ENCODE peak calls at places on chromosomes 5 and 9, in seven cellular contexts. X is body of pancreas; Y is right cardiac atrium; D is heart left ventricle; T is stimulated activated CD8-positive, alpha-beta memory T cell treated with anti-CD3 and anti-CD28 coated beads, Interleukin-15, amount 100 ng/mL, for 24 hours; O is activated CD8-positive, alpha-beta memory T cell treated with anti-CD3 and anti-CD28 coated beads, Interleukin-2, amount 50 U/mL, for 48 hours; L is posterior vena cava. I is an unnamed sample.

GRCh38 chr9:137162505-137163100 is 7.2 kb downstream of the LRRC26 start:
- DNase-seq in X (peak; percentile 62), Y (peak; percentile 65), D (no peak), T (no peak), O (no peak), L (no peak), I (no peak)

GRCh38 chr5:180644129-180644824 is 5.1 kb downstream of the FLT4 start:
- DNase-seq in X (no peak), Y (no peak), D (no peak), T (no peak), O (peak; percentile 41), L (peak; percentile 23), I (no peak)

GRCh38 chr9:93136693-93137092 is 2.6 kb upstream of the NINJ1 start:
- DNase-seq in X (no peak), Y (peak; percentile 13), D (no peak), T (no peak), O (peak; percentile 56), L (no peak), I (no peak)

GRCh38 chr9:708556-709432 is 132.7 kb upstream of the DMRT1 start:
- DNase-seq in X (peak; percentile 31), Y (no peak), D (no peak), T (no peak), O (no peak), L (no peak), I (no peak)

GRCh38 chr9:94859226-94859625 is 132.7 kb downstream of the AOPEP start:
- DNase-seq in X (no peak), Y (no peak), D (no peak), T (no peak), O (no peak), L (no peak), I (no peak)

GRCh38 chr5:127031147-127031862 is 947 bp upstream of the MARCHF3 start:
- DNase-seq in X (no peak), Y (peak; percentile 57), D (no peak), T (no peak), O (peak; percentile 63), L (peak; percentile 82), I (no peak)

GRCh38 chr5:109929371-109929770 is 239.6 kb downstream of the MAN2A1 start:
- DNase-seq in X (no peak), Y (no peak), D (no peak), T (no peak), O (no peak), L (no peak), I (no peak)

GRCh38 chr5:58459276-58459859 is 518 bp downstream of the PLK2 start:
- DNase-seq in X (no peak), Y (no peak), D (peak; percentile 38), T (peak; percentile 8), O (peak; percentile 59), L (peak; percentile 84), I (no peak)

GRCh38 chr9:115591584-115591984 is 473.6 kb upstream of the TNC start:
- DNase-seq in X (peak; percentile 52), Y (peak; percentile 67), D (peak; percentile 33), T (no peak), O (no peak), L (peak; percentile 82), I (no peak)

GRCh38 chr9:88534456-88535225 is at the start of gene NXNL2:
- DNase-seq in X (peak; percentile 79), Y (peak; percentile 89), D (peak; percentile 59), T (no peak), O (peak; percentile 55), L (peak; percentile 94), I (no peak)

GRCh38 chr5:40191041-40191550 is 488.6 kb upstream of the PTGER4 start:
- DNase-seq in X (no peak), Y (no peak), D (no peak), T (no peak), O (no peak), L (no peak), I (no peak)

GRCh38 chr9:25513509-25514033 is 164.7 kb downstream of the TUSC1 start:
- DNase-seq in X (no peak), Y (no peak), D (no peak), T (no peak), O (no peak), L (no peak), I (no peak)

GRCh38 chr9:137479892-137480685 is 21.0 kb upstream of the NSMF start:
- DNase-seq in X (no peak), Y (peak; percentile 39), D (no peak), T (no peak), O (no peak), L (peak; percentile 72), I (no peak)

GRCh38 chr5:123367739-123368138 is 55.5 kb downstream of the CEP120 start:
- DNase-seq in X (no peak), Y (no peak), D (no peak), T (no peak), O (no peak), L (no peak), I (no peak)

GRCh38 chr5:98657559-98657958 is 115.9 kb upstream of the RGMB start:
- DNase-seq in X (no peak), Y (no peak), D (no peak), T (no peak), O (no peak), L (no peak), I (no peak)

GRCh38 chr9:37025381-37026084 is 8.5 kb downstream of the PAX5 start:
- DNase-seq in X (no peak), Y (no peak), D (no peak), T (no peak), O (no peak), L (peak; percentile 74), I (no peak)

GRCh38 chr9:79037338-79037737 is 534.4 kb upstream of the TLE4 start:
- DNase-seq in X (no peak), Y (no peak), D (no peak), T (no peak), O (no peak), L (no peak), I (no peak)

GRCh38 chr9:19130436-19130835 is 3.1 kb upstream of the PLIN2 start:
- DNase-seq in X (no peak), Y (no peak), D (no peak), T (no peak), O (no peak), L (no peak), I (no peak)

GRCh38 chr9:68894502-68894901 is 119.4 kb downstream of the PRKACG start:
- DNase-seq in X (no peak), Y (peak; percentile 55), D (no peak), T (no peak), O (no peak), L (no peak), I (no peak)

GRCh38 chr9:114087721-114088120 is 9.6 kb upstream of the AMBP start:
- DNase-seq in X (no peak), Y (no peak), D (no peak), T (no peak), O (no peak), L (no peak), I (no peak)

GRCh38 chr5:141040093-141040762 is 10.9 kb upstream of the PCDHB1 start:
- DNase-seq in X (peak; percentile 74), Y (peak; percentile 64), D (no peak), T (no peak), O (no peak), L (no peak), I (no peak)

GRCh38 chr9:34380034-34380510 is 3.4 kb upstream of the MYORG start:
- DNase-seq in X (no peak), Y (peak; percentile 73), D (no peak), T (no peak), O (peak; percentile 63), L (no peak), I (no peak)

I was measured in stimulated activated CD4-positive, alpha-beta T cell treated with anti-CD3 and anti-CD28 coated beads, Interleukin-15, amount 100 ng/mL, for 48 hours.